ENCODE peak calls at places on chromosomes 6 and 20, in nine cellular contexts. One of them, this sample, is unnamed.
A peak's percentile ranks its signal among the peaks of the same experiment; 100 is the strongest.

GRCh38 chr6:144141470-144141869 is 8.8 kb upstream of the STX11 start:
- DNase-seq in neuronal stem cell: no peak
- DNase-seq in esophagus squamous epithelium: no peak
- DNase-seq in uterus: no peak
- DNase-seq in AG04450: no peak
- DNase-seq in psoas muscle: no peak
- DNase-seq in left lung: no peak
- DNase-seq in H9: no peak
- DNase-seq in prostate gland: no peak
- DNase-seq in this sample: no peak

GRCh38 chr6:161001421-161001820 is 9.9 kb downstream of the MAP3K4 start:
- DNase-seq in esophagus squamous epithelium: no peak
- DNase-seq in neuronal stem cell: no peak
- DNase-seq in AG04450: no peak
- DNase-seq in H9: no peak
- DNase-seq in prostate gland: peak; percentile 20
- DNase-seq in psoas muscle: no peak
- DNase-seq in left lung: no peak
- DNase-seq in uterus: no peak
- DNase-seq in this sample: no peak

GRCh38 chr6:118469468-118469867 is 78.6 kb upstream of the PLN start:
- DNase-seq in esophagus squamous epithelium: no peak
- DNase-seq in uterus: no peak
- DNase-seq in prostate gland: no peak
- DNase-seq in AG04450: no peak
- DNase-seq in H9: no peak
- DNase-seq in neuronal stem cell: no peak
- DNase-seq in left lung: no peak
- DNase-seq in psoas muscle: no peak
- DNase-seq in this sample: no peak

GRCh38 chr20:41135888-41136243 is 1.5 kb upstream of the PLCG1 start:
- DNase-seq in left lung: no peak
- DNase-seq in AG04450: no peak
- DNase-seq in neuronal stem cell: no peak
- DNase-seq in psoas muscle: no peak
- DNase-seq in prostate gland: no peak
- DNase-seq in uterus: no peak
- DNase-seq in esophagus squamous epithelium: no peak
- DNase-seq in H9: no peak
- DNase-seq in this sample: no peak

GRCh38 chr20:54601831-54602515 is 126.6 kb downstream of the DOK5 start:
- DNase-seq in AG04450: no peak
- DNase-seq in uterus: no peak
- DNase-seq in H9: no peak
- DNase-seq in left lung: no peak
- DNase-seq in neuronal stem cell: no peak
- DNase-seq in psoas muscle: no peak
- DNase-seq in esophagus squamous epithelium: no peak
- DNase-seq in prostate gland: no peak
- DNase-seq in this sample: no peak

GRCh38 chr20:43744966-43745733 is 18.3 kb upstream of the GTSF1L start:
- DNase-seq in neuronal stem cell: no peak
- DNase-seq in H9: no peak
- DNase-seq in prostate gland: no peak
- DNase-seq in left lung: no peak
- DNase-seq in esophagus squamous epithelium: no peak
- DNase-seq in AG04450: no peak
- DNase-seq in psoas muscle: no peak
- DNase-seq in uterus: no peak
- DNase-seq in this sample: peak; percentile 60

GRCh38 chr6:105484238-105485161 is 81.6 kb upstream of the PREP start:
- DNase-seq in AG04450: no peak
- DNase-seq in esophagus squamous epithelium: no peak
- DNase-seq in neuronal stem cell: peak; percentile 49
- DNase-seq in psoas muscle: no peak
- DNase-seq in prostate gland: no peak
- DNase-seq in left lung: no peak
- DNase-seq in uterus: no peak
- DNase-seq in H9: no peak
- DNase-seq in this sample: no peak

GRCh38 chr6:157981395-157982296 is at the start of gene SYNJ2:
- DNase-seq in esophagus squamous epithelium: peak; percentile 20
- DNase-seq in H9: peak; percentile 80
- DNase-seq in left lung: peak; percentile 96
- DNase-seq in psoas muscle: peak; percentile 89
- DNase-seq in uterus: peak; percentile 81
- DNase-seq in prostate gland: peak; percentile 83
- DNase-seq in neuronal stem cell: peak; percentile 70
- DNase-seq in AG04450: peak; percentile 63
- DNase-seq in this sample: peak; percentile 91

DNA sequence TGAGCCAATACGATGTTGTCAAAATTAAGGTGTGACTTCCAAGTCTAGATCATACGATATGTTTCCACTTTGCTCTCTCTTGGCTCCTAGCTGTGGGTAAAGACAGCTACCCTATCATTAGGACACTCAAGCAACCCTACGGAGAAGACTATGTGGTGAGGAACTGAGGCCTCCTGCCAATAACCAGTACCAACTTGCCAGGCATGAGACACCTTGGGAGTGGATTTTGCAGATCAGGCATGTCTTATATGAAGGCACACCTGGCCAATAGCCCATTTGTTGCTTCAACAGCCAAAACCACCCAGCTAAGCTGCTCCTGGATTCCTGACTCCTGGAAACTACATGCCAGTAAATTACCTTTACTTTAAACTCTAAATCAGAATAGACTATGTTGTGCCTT is 863.4 kb downstream of the DHX35 start:
- DNase-seq in esophagus squamous epithelium: no peak
- DNase-seq in psoas muscle: no peak
- DNase-seq in neuronal stem cell: no peak
- DNase-seq in prostate gland: peak; percentile 59
- DNase-seq in AG04450: no peak
- DNase-seq in H9: no peak
- DNase-seq in left lung: no peak
- DNase-seq in uterus: no peak
- DNase-seq in this sample: no peak
- H3K9me3 ChIP-seq in esophagus squamous epithelium: no peaks in the 10 kb centered on the region
- H3K9me3 ChIP-seq in psoas muscle: no peaks in the 10 kb centered on the region
- H3K9me3 ChIP-seq in neuronal stem cell: no peaks in the 10 kb centered on the region
- H3K9me3 ChIP-seq in prostate gland: no peaks in the 10 kb centered on the region
- H3K9me3 ChIP-seq in AG04450: no peaks in the 10 kb centered on the region
- H3K9me3 ChIP-seq in H9: no peaks in the 10 kb centered on the region
- H3K9me3 ChIP-seq in left lung: no peaks in the 10 kb centered on the region
- H3K9me3 ChIP-seq in uterus: no peaks in the 10 kb centered on the region
- H3K9me3 ChIP-seq in this sample: no peaks in the 10 kb centered on the region

DNA sequence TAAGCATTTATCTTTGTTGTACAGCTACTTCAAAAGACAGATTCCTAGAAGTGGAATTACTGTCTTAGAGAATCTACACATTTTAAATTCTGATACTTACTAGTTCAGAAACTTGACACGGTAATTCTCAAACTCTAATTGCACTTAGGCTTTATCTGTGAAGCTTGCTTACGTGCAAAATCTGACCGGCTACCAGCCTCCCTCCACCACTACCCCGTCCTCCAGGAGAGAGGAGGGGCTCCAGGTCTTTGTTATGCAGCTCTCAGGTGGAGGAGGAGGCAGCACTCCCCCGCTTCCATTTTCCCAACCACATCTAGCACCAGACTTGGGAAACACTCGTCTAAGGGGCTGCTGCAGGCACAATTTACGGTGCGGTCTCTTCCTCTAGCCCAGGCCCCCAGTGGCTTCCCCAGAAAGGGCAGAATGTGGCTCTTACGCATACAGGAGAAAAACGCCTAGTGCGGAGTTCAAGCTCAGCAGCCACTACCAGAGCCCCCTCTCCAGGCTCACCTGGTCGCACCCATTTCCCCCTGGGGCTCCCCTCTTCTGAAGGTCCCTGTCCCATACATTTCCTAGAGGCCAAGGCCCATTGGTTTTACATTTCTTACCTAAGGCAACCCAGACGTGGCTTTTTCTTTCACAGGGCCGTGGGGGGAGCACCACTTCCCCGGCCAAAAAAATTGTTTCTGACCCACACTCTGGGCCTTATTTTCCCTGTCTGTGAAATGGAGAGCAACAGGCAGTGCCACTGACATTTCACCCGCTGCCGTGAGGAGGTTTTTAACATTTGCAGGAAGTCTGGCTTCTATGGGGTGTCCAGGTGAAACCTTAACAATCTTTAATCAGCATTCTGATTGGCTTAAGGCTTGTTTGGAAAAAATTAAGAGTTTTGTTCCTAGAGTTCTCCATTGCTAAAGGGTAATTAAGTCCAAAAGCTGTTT is 1.6 kb upstream of the TGIF2 start:
- DNase-seq in prostate gland: no peak
- DNase-seq in AG04450: no peak
- DNase-seq in H9: peak; percentile 91
- DNase-seq in uterus: no peak
- DNase-seq in left lung: no peak
- DNase-seq in psoas muscle: no peak
- DNase-seq in neuronal stem cell: no peak
- DNase-seq in esophagus squamous epithelium: no peak
- DNase-seq in this sample: no peak
- H3K27ac ChIP-seq in prostate gland: peak overlapping the region; percentile 94
- H3K27ac ChIP-seq in AG04450: peak overlapping the region; percentile 21
- H3K27ac ChIP-seq in H9: peak overlapping the region; percentile 10
- H3K27ac ChIP-seq in uterus: peak overlapping the region; percentile 99
- H3K27ac ChIP-seq in left lung: peak overlapping the region; percentile 90
- H3K27ac ChIP-seq in psoas muscle: no peak overlapping the region
- H3K27ac ChIP-seq in neuronal stem cell: peak overlapping the region; percentile 67
- H3K27ac ChIP-seq in esophagus squamous epithelium: peak overlapping the region; percentile 91
- H3K27ac ChIP-seq in this sample: peak overlapping the region; percentile 92

GRCh38 chr6:22964334-22964733 is 395.0 kb downstream of the HDGFL1 start:
- DNase-seq in psoas muscle: no peak
- DNase-seq in neuronal stem cell: no peak
- DNase-seq in uterus: no peak
- DNase-seq in AG04450: no peak
- DNase-seq in prostate gland: no peak
- DNase-seq in esophagus squamous epithelium: no peak
- DNase-seq in H9: no peak
- DNase-seq in left lung: no peak
- DNase-seq in this sample: no peak

GRCh38 chr6:22966711-22967110 is 397.3 kb downstream of the HDGFL1 start:
- DNase-seq in AG04450: no peak
- DNase-seq in psoas muscle: no peak
- DNase-seq in neuronal stem cell: no peak
- DNase-seq in uterus: no peak
- DNase-seq in H9: no peak
- DNase-seq in prostate gland: peak; percentile 6
- DNase-seq in esophagus squamous epithelium: no peak
- DNase-seq in left lung: no peak
- DNase-seq in this sample: no peak

GRCh38 chr6:22972771-22973170 is 403.4 kb downstream of the HDGFL1 start:
- DNase-seq in uterus: no peak
- DNase-seq in prostate gland: no peak
- DNase-seq in esophagus squamous epithelium: no peak
- DNase-seq in AG04450: no peak
- DNase-seq in left lung: no peak
- DNase-seq in H9: no peak
- DNase-seq in neuronal stem cell: no peak
- DNase-seq in psoas muscle: no peak
- DNase-seq in this sample: no peak

GRCh38 chr6:22975079-22975478 is 405.7 kb downstream of the HDGFL1 start:
- DNase-seq in AG04450: no peak
- DNase-seq in prostate gland: no peak
- DNase-seq in left lung: no peak
- DNase-seq in psoas muscle: no peak
- DNase-seq in neuronal stem cell: no peak
- DNase-seq in H9: no peak
- DNase-seq in uterus: no peak
- DNase-seq in esophagus squamous epithelium: no peak
- DNase-seq in this sample: no peak

DNA sequence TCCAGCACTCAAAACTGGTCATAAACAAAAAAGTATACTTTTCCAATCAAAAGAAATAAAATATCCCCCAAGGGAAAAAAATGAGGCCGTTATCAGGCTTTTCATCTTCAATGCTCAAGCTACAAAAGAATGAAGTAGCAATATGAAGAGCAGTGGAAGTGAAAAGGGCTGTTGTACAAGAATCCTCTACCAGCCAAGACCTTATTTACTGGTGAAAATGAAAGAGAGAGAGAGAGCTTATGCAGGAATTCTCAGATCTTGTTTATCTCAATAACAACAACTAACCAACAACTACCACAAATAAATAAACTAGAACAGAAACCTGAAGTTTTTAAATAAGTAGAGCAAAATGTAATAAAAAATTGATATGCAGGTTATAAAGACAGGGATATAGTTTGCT is 400.6 kb downstream of the HDGFL1 start:
- DNase-seq in H9: no peak
- DNase-seq in psoas muscle: no peak
- DNase-seq in uterus: no peak
- DNase-seq in neuronal stem cell: no peak
- DNase-seq in left lung: no peak
- DNase-seq in esophagus squamous epithelium: no peak
- DNase-seq in AG04450: no peak
- DNase-seq in prostate gland: no peak
- DNase-seq in this sample: no peak
- H3K9me3 ChIP-seq in H9: no peaks in the 10 kb centered on the region
- H3K9me3 ChIP-seq in psoas muscle: no peaks in the 10 kb centered on the region
- H3K9me3 ChIP-seq in uterus: no peaks in the 10 kb centered on the region
- H3K9me3 ChIP-seq in neuronal stem cell: no peaks in the 10 kb centered on the region
- H3K9me3 ChIP-seq in left lung: no peaks in the 10 kb centered on the region
- H3K9me3 ChIP-seq in esophagus squamous epithelium: no peaks in the 10 kb centered on the region
- H3K9me3 ChIP-seq in AG04450: no peaks in the 10 kb centered on the region
- H3K9me3 ChIP-seq in prostate gland: no peaks in the 10 kb centered on the region
- H3K9me3 ChIP-seq in this sample: no peaks in the 10 kb centered on the region

GRCh38 chr6:129609635-129610034 is 100.3 kb downstream of the ARHGAP18 start:
- DNase-seq in neuronal stem cell: no peak
- DNase-seq in AG04450: no peak
- DNase-seq in esophagus squamous epithelium: no peak
- DNase-seq in psoas muscle: no peak
- DNase-seq in uterus: peak; percentile 22
- DNase-seq in prostate gland: no peak
- DNase-seq in left lung: no peak
- DNase-seq in H9: no peak
- DNase-seq in this sample: no peak

GRCh38 chr6:129615496-129615895 is 94.5 kb downstream of the ARHGAP18 start:
- DNase-seq in AG04450: no peak
- DNase-seq in H9: no peak
- DNase-seq in uterus: no peak
- DNase-seq in psoas muscle: no peak
- DNase-seq in prostate gland: no peak
- DNase-seq in neuronal stem cell: no peak
- DNase-seq in esophagus squamous epithelium: no peak
- DNase-seq in left lung: no peak
- DNase-seq in this sample: no peak

GRCh38 chr6:129608886-129609540 is 101.0 kb downstream of the ARHGAP18 start:
- DNase-seq in psoas muscle: no peak
- DNase-seq in H9: no peak
- DNase-seq in uterus: no peak
- DNase-seq in AG04450: no peak
- DNase-seq in prostate gland: no peak
- DNase-seq in esophagus squamous epithelium: no peak
- DNase-seq in left lung: no peak
- DNase-seq in neuronal stem cell: no peak
- DNase-seq in this sample: no peak

GRCh38 chr6:129614464-129614863 is 95.5 kb downstream of the ARHGAP18 start:
- DNase-seq in left lung: no peak
- DNase-seq in H9: no peak
- DNase-seq in neuronal stem cell: no peak
- DNase-seq in AG04450: no peak
- DNase-seq in prostate gland: no peak
- DNase-seq in uterus: no peak
- DNase-seq in psoas muscle: no peak
- DNase-seq in esophagus squamous epithelium: no peak
- DNase-seq in this sample: no peak

GRCh38 chr6:129612440-129612839 is 97.5 kb downstream of the ARHGAP18 start:
- DNase-seq in AG04450: no peak
- DNase-seq in psoas muscle: no peak
- DNase-seq in left lung: no peak
- DNase-seq in uterus: no peak
- DNase-seq in neuronal stem cell: no peak
- DNase-seq in esophagus squamous epithelium: no peak
- DNase-seq in prostate gland: no peak
- DNase-seq in H9: no peak
- DNase-seq in this sample: no peak
- H3K27ac ChIP-seq in AG04450: no peak overlapping the region
- H3K27ac ChIP-seq in psoas muscle: no peak overlapping the region
- H3K27ac ChIP-seq in left lung: no peak overlapping the region
- H3K27ac ChIP-seq in uterus: no peak overlapping the region
- H3K27ac ChIP-seq in neuronal stem cell: no peak overlapping the region
- H3K27ac ChIP-seq in esophagus squamous epithelium: no peak overlapping the region
- H3K27ac ChIP-seq in prostate gland: no peak overlapping the region
- H3K27ac ChIP-seq in H9: no peak overlapping the region
- H3K27ac ChIP-seq in this sample: no peak overlapping the region

This sample was measured in right cardiac atrium.